ENCODE peak calls at places on chromosomes 3 and 15, in four cellular contexts. R, K, J and U are unnamed samples. For H3K36me3, the result is how much of the 10 kb centered on the place peaks cover.

GRCh38 chr3:29705906-29706507 is 425.1 kb downstream of the RBMS3 start:
- DNase-seq in R (no peak), K (no peak), J (no peak), U (no peak)

GRCh38 chr3:157755254-157755653 is 252.0 kb upstream of the VEPH1 start:
- DNase-seq in R (no peak), K (no peak), J (no peak), U (no peak)

GRCh38 chr3:108493862-108494261 is 16.5 kb downstream of the MYH15 start:
- DNase-seq in R (no peak), K (no peak), J (no peak), U (no peak)

GRCh38 chr15:17026633-17027032 is 3515.0 kb downstream of the GOLGA6L6 start:
- DNase-seq in R (no peak), K (no peak), J (no peak), U (no peak)

GRCh38 chr3:8436667-8437287 is 64.8 kb upstream of the LMCD1 start:
- DNase-seq in R (no peak), K (no peak), J (no peak), U (no peak)

GRCh38 chr15:90004252-90004651 is 3.1 kb downstream of the ZNF710 start:
- DNase-seq in R (no peak), K (no peak), J (no peak), U (no peak)

GRCh38 chr3:193743702-193744047 is 150.7 kb downstream of the OPA1 start:
- DNase-seq in R (no peak), K (no peak), J (no peak), U (no peak)

GRCh38 chr15:101045835-101046691 is 126.9 kb downstream of the LRRK1 start:
- DNase-seq in R (peak), K (no peak), J (no peak), U (no peak)

GRCh38 chr3:49134471-49135265 is 1.8 kb upstream of the LAMB2 start:
- DNase-seq in R (no peak), K (peak), J (peak), U (no peak)

GRCh38 chr3:35262376-35262775 is 376.9 kb upstream of the ARPP21 start:
- DNase-seq in R (no peak), K (no peak), J (no peak), U (no peak)

GRCh38 chr15:79185199-79185598 is 94.6 kb upstream of the RASGRF1 start:
- DNase-seq in R (peak), K (peak), J (no peak), U (no peak)

GRCh38 chr3:12393894-12394293 is 90.4 kb upstream of the TSEN2 start:
- DNase-seq in R (no peak), K (no peak), J (no peak), U (no peak)

GRCh38 chr3:108285176-108285575 is 11.2 kb upstream of the HHLA2 start:
- DNase-seq in R (no peak), K (no peak), J (no peak), U (no peak)

GRCh38 chr3:45509038-45509767 is 85.3 kb upstream of the LIMD1 start:
- DNase-seq in R (no peak), K (no peak), J (no peak), U (no peak)

GRCh38 chr3:43953814-43954241 is 263.1 kb downstream of the ABHD5 start:
- DNase-seq in R (no peak), K (no peak), J (no peak), U (no peak)

GRCh38 chr3:18717588-18717987 is 292.4 kb upstream of the SATB1 start:
- DNase-seq in R (no peak), K (no peak), J (no peak), U (no peak)

GRCh38 chr3:184381261-184382224 is 1.7 kb downstream of the CHRD start:
- DNase-seq in R (no peak), K (no peak), J (no peak), U (no peak)

GRCh38 chr15:32959077-32959476 is 235.4 kb downstream of the FMN1 start:
- DNase-seq in R (no peak), K (no peak), J (no peak), U (no peak)

GRCh38 chr15:32952062-32952461 is 234.3 kb downstream of the GREM1 start:
- DNase-seq in R (no peak), K (no peak), J (no peak), U (no peak)

GRCh38 chr15:32956006-32956405 is 238.2 kb downstream of the GREM1 start:
- DNase-seq in R (no peak), K (peak), J (peak), U (peak)

GRCh38 chr15:32957219-32957618 is 237.3 kb downstream of the FMN1 start:
- DNase-seq in R (no peak), K (no peak), J (no peak), U (no peak)

GRCh38 chr15:32952901-32953889 is 235.4 kb downstream of the GREM1 start:
- DNase-seq in R (peak), K (no peak), J (no peak), U (no peak)
- TF ChIP-seq JUN in R (no peak), K (no peak), J (no peak), U (no peak)

GRCh38 chr3:10277115-10277625 is 15.6 kb downstream of the GHRL start:
- DNase-seq in R (no peak), K (no peak), J (no peak), U (no peak)
- H3K36me3 ChIP-seq in R (under half), K (half or more), J (under half), U (under half)

GRCh38 chr3:185401319-185401955 is 38.5 kb downstream of the MAP3K13 start:
- DNase-seq in R (no peak), K (no peak), J (no peak), U (peak)

GRCh38 chr3:185400866-185401265 is 37.9 kb downstream of the MAP3K13 start:
- DNase-seq in R (no peak), K (no peak), J (no peak), U (no peak)

GRCh38 chr3:185400340-185400667 is 37.4 kb downstream of the MAP3K13 start:
- DNase-seq in R (no peak), K (no peak), J (no peak), U (no peak)

GRCh38 chr3:185403002-185403401 is 40.1 kb downstream of the MAP3K13 start:
- DNase-seq in R (no peak), K (no peak), J (no peak), U (no peak)

GRCh38 chr3:185402561-185402960 is 39.6 kb downstream of the MAP3K13 start:
- DNase-seq in R (no peak), K (no peak), J (no peak), U (no peak)
- TF ChIP-seq JUN in R (no peak), K (no peak), J (no peak), U (no peak)

DNA sequence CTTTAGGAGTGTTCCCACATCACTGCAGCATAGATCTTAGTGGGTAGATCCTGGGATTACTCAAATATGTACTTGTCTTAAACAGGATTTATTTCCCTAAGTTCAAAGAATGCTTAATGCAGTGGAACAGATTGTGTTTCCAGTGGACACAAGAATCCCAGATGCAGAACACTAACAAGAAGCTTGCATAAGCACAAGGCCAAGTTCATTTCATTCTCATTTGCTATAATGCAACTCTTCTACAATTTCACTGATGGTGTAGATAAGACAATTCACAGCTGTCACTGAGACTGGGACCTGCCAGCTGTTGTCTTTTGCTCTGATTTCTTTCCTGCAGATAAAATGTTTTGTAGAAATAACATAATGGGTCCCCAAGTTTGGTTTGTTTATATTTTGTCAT is 225.6 kb downstream of the NFKBIZ start:
- DNase-seq in R (no peak), K (no peak), J (no peak), U (no peak)
- H3K36me3 ChIP-seq in R (under half), K (under half), J (under half), U (under half)

GRCh38 chr3:7368597-7368996 is 507.7 kb downstream of the GRM7 start:
- DNase-seq in R (no peak), K (no peak), J (no peak), U (no peak)

GRCh38 chr3:7371693-7372572 is 511.0 kb downstream of the GRM7 start:
- DNase-seq in R (no peak), K (no peak), J (no peak), U (no peak)

GRCh38 chr3:7367968-7368367 is 507.1 kb downstream of the GRM7 start:
- DNase-seq in R (no peak), K (no peak), J (no peak), U (no peak)
- TF ChIP-seq JUN in R (no peak), K (no peak), J (no peak), U (no peak)

GRCh38 chr3:42092006-42092405 is 849 bp downstream of the TRAK1 start:
- DNase-seq in R (no peak), K (no peak), J (no peak), U (no peak)

GRCh38 chr3:42090973-42091731 is at the start of gene TRAK1:
- DNase-seq in R (no peak), K (no peak), J (no peak), U (no peak)

GRCh38 chr3:42094992-42095391 is 3.8 kb downstream of the TRAK1 start:
- DNase-seq in R (no peak), K (no peak), J (no peak), U (no peak)

GRCh38 chr3:42095540-42095939 is 4.4 kb downstream of the TRAK1 start:
- DNase-seq in R (no peak), K (no peak), J (no peak), U (no peak)

GRCh38 chr3:42094128-42094527 is 3.0 kb downstream of the TRAK1 start:
- DNase-seq in R (no peak), K (no peak), J (no peak), U (no peak)
- H3K36me3 ChIP-seq in R (under half), K (under half), J (under half), U (under half)